ENCODE peak calls at places on chromosomes 11 and 22, in four cellular contexts. One of them, this sample, is unnamed.

GRCh38 chr11:952406-953385 is 27.0 kb downstream of the AP2A2 start:
- DNase-seq in SHP77 treated with DMSO at 0.1 percent for 48 hours: no peak
- DNase-seq in HT1080: no peak
- DNase-seq in GM13977: no peak
- DNase-seq in this sample: no peak

GRCh38 chr11:19398772-19399542 is 158.2 kb upstream of the E2F8 start:
- DNase-seq in SHP77 treated with DMSO at 0.1 percent for 48 hours: no peak
- DNase-seq in HT1080: peak; percentile 70
- DNase-seq in GM13977: no peak
- DNase-seq in this sample: no peak

GRCh38 chr11:708511-708910 is 2.5 kb downstream of the EPS8L2 start:
- DNase-seq in SHP77 treated with DMSO at 0.1 percent for 48 hours: no peak
- DNase-seq in HT1080: no peak
- DNase-seq in GM13977: no peak
- DNase-seq in this sample: no peak

GRCh38 chr11:43419460-43419859 is 60.7 kb downstream of the TTC17 start:
- DNase-seq in SHP77 treated with DMSO at 0.1 percent for 48 hours: peak; percentile 20
- DNase-seq in HT1080: peak; percentile 20
- DNase-seq in GM13977: peak; percentile 18
- DNase-seq in this sample: no peak

GRCh38 chr22:27993201-27993635 is 74.2 kb upstream of the PITPNB start:
- DNase-seq in SHP77 treated with DMSO at 0.1 percent for 48 hours: no peak
- DNase-seq in HT1080: no peak
- DNase-seq in GM13977: no peak
- DNase-seq in this sample: no peak

GRCh38 chr11:11491014-11491413 is 130.8 kb downstream of the GALNT18 start:
- DNase-seq in SHP77 treated with DMSO at 0.1 percent for 48 hours: no peak
- DNase-seq in HT1080: no peak
- DNase-seq in GM13977: no peak
- DNase-seq in this sample: no peak

GRCh38 chr11:128669491-128669890 is 24.4 kb upstream of the FLI1 start:
- DNase-seq in SHP77 treated with DMSO at 0.1 percent for 48 hours: no peak
- DNase-seq in HT1080: peak; percentile 87
- DNase-seq in GM13977: no peak
- DNase-seq in this sample: no peak

GRCh38 chr11:131121934-131122333 is 205.7 kb upstream of the SNX19 start:
- DNase-seq in SHP77 treated with DMSO at 0.1 percent for 48 hours: no peak
- DNase-seq in HT1080: no peak
- DNase-seq in GM13977: no peak
- DNase-seq in this sample: no peak

GRCh38 chr11:94751216-94751612 is 16.9 kb upstream of the AMOTL1 start:
- DNase-seq in SHP77 treated with DMSO at 0.1 percent for 48 hours: no peak
- DNase-seq in HT1080: no peak
- DNase-seq in GM13977: no peak
- DNase-seq in this sample: no peak

GRCh38 chr22:20438678-20439492 is 1.3 kb upstream of the SCARF2 start:
- DNase-seq in SHP77 treated with DMSO at 0.1 percent for 48 hours: no peak
- DNase-seq in HT1080: no peak
- DNase-seq in GM13977: peak; percentile 34
- DNase-seq in this sample: no peak

GRCh38 chr11:94199367-94200130 is 70.9 kb downstream of the PANX1 start:
- DNase-seq in SHP77 treated with DMSO at 0.1 percent for 48 hours: no peak
- DNase-seq in HT1080: no peak
- DNase-seq in GM13977: no peak
- DNase-seq in this sample: no peak

GRCh38 chr11:108025387-108026080 is 16.8 kb downstream of the CUL5 start:
- DNase-seq in SHP77 treated with DMSO at 0.1 percent for 48 hours: no peak
- DNase-seq in HT1080: no peak
- DNase-seq in GM13977: peak; percentile 52
- DNase-seq in this sample: peak; percentile 27

GRCh38 chr11:100929377-100929776 is 200.2 kb downstream of the PGR start:
- DNase-seq in SHP77 treated with DMSO at 0.1 percent for 48 hours: no peak
- DNase-seq in HT1080: peak; percentile 64
- DNase-seq in GM13977: peak; percentile 7
- DNase-seq in this sample: no peak

GRCh38 chr11:77705195-77705876 is 67.7 kb upstream of the CLNS1A start:
- DNase-seq in SHP77 treated with DMSO at 0.1 percent for 48 hours: no peak
- DNase-seq in HT1080: peak; percentile 88
- DNase-seq in GM13977: no peak
- DNase-seq in this sample: no peak

GRCh38 chr11:19766810-19767209 is 54.2 kb downstream of the NAV2 start:
- DNase-seq in SHP77 treated with DMSO at 0.1 percent for 48 hours: no peak
- DNase-seq in HT1080: no peak
- DNase-seq in GM13977: no peak
- DNase-seq in this sample: no peak

GRCh38 chr11:14676068-14676467 is 32.5 kb downstream of the PDE3B start:
- DNase-seq in SHP77 treated with DMSO at 0.1 percent for 48 hours: no peak
- DNase-seq in HT1080: no peak
- DNase-seq in GM13977: no peak
- DNase-seq in this sample: no peak

GRCh38 chr11:30725645-30726195 is 139.6 kb upstream of the MPPED2 start:
- DNase-seq in SHP77 treated with DMSO at 0.1 percent for 48 hours: no peak
- DNase-seq in HT1080: no peak
- DNase-seq in GM13977: no peak
- DNase-seq in this sample: no peak

GRCh38 chr22:49916851-49917250 is 1.4 kb downstream of the ALG12 start:
- DNase-seq in SHP77 treated with DMSO at 0.1 percent for 48 hours: no peak
- DNase-seq in HT1080: no peak
- DNase-seq in GM13977: no peak
- DNase-seq in this sample: no peak

GRCh38 chr22:46491936-46492335 is 45.5 kb downstream of the CELSR1 start:
- DNase-seq in SHP77 treated with DMSO at 0.1 percent for 48 hours: no peak
- DNase-seq in HT1080: no peak
- DNase-seq in GM13977: no peak
- DNase-seq in this sample: no peak

GRCh38 chr11:93498099-93499040 is 44.8 kb downstream of the SMCO4 start:
- DNase-seq in SHP77 treated with DMSO at 0.1 percent for 48 hours: no peak
- DNase-seq in HT1080: peak; percentile 70
- DNase-seq in GM13977: no peak
- DNase-seq in this sample: no peak

GRCh38 chr11:121426476-121427454 is 25.3 kb upstream of the SORL1 start:
- DNase-seq in SHP77 treated with DMSO at 0.1 percent for 48 hours: no peak
- DNase-seq in HT1080: no peak
- DNase-seq in GM13977: no peak
- DNase-seq in this sample: no peak

GRCh38 chr11:65502274-65502851 is 3.5 kb downstream of the MALAT1 start:
- DNase-seq in SHP77 treated with DMSO at 0.1 percent for 48 hours: no peak
- DNase-seq in HT1080: peak; percentile 65
- DNase-seq in GM13977: no peak
- DNase-seq in this sample: no peak

GRCh38 chr11:1655168-1656060 is 25.8 kb downstream of the KRTAP5-5 start:
- DNase-seq in SHP77 treated with DMSO at 0.1 percent for 48 hours: no peak
- DNase-seq in HT1080: no peak
- DNase-seq in GM13977: no peak
- DNase-seq in this sample: no peak

GRCh38 chr11:110971110-110971509 is 258.9 kb upstream of the ARHGAP20 start:
- DNase-seq in SHP77 treated with DMSO at 0.1 percent for 48 hours: no peak
- DNase-seq in HT1080: peak; percentile 31
- DNase-seq in GM13977: no peak
- DNase-seq in this sample: no peak

GRCh38 chr11:94588366-94588952 is 21.3 kb downstream of the PIWIL4 start:
- DNase-seq in SHP77 treated with DMSO at 0.1 percent for 48 hours: no peak
- DNase-seq in HT1080: no peak
- DNase-seq in GM13977: no peak
- DNase-seq in this sample: no peak

GRCh38 chr11:1640076-1640946 is 10.7 kb downstream of the KRTAP5-5 start:
- DNase-seq in SHP77 treated with DMSO at 0.1 percent for 48 hours: no peak
- DNase-seq in HT1080: no peak
- DNase-seq in GM13977: peak; percentile 75
- DNase-seq in this sample: peak; percentile 60

GRCh38 chr22:45208993-45209838 is 31.5 kb downstream of the KIAA0930 start:
- DNase-seq in SHP77 treated with DMSO at 0.1 percent for 48 hours: no peak
- DNase-seq in HT1080: peak; percentile 64
- DNase-seq in GM13977: no peak
- DNase-seq in this sample: no peak

GRCh38 chr11:76793391-76793811 is 10.2 kb downstream of the TSKU start:
- DNase-seq in SHP77 treated with DMSO at 0.1 percent for 48 hours: no peak
- DNase-seq in HT1080: no peak
- DNase-seq in GM13977: no peak
- DNase-seq in this sample: no peak

GRCh38 chr11:72585762-72586590 is 88.2 kb downstream of the PDE2A start:
- DNase-seq in SHP77 treated with DMSO at 0.1 percent for 48 hours: no peak
- DNase-seq in HT1080: peak; percentile 57
- DNase-seq in GM13977: peak; percentile 93
- DNase-seq in this sample: peak; percentile 81

GRCh38 chr22:36816635-36817428 is at the start of gene PVALB:
- DNase-seq in SHP77 treated with DMSO at 0.1 percent for 48 hours: no peak
- DNase-seq in HT1080: no peak
- DNase-seq in GM13977: peak; percentile 49
- DNase-seq in this sample: no peak

GRCh38 chr11:129840236-129840635 is 24.6 kb downstream of the TMEM45B start:
- DNase-seq in SHP77 treated with DMSO at 0.1 percent for 48 hours: no peak
- DNase-seq in HT1080: no peak
- DNase-seq in GM13977: no peak
- DNase-seq in this sample: no peak

GRCh38 chr22:20400606-20401375 is 6.8 kb downstream of the ZNF74 start:
- DNase-seq in SHP77 treated with DMSO at 0.1 percent for 48 hours: no peak
- DNase-seq in HT1080: no peak
- DNase-seq in GM13977: no peak
- DNase-seq in this sample: no peak

GRCh38 chr22:27510024-27510423 is 291.5 kb downstream of the MN1 start:
- DNase-seq in SHP77 treated with DMSO at 0.1 percent for 48 hours: no peak
- DNase-seq in HT1080: no peak
- DNase-seq in GM13977: no peak
- DNase-seq in this sample: no peak

This sample was measured in GM12892.